ENCODE peak calls at places on chromosomes 13 and 19, in five cellular contexts. D, J, L, K and I are unnamed samples.

GRCh38 chr19:41616785-41617621 is 9.9 kb downstream of the CEACAM4 start:
- DNase-seq in J (no peak), L (no peak), K (no peak), D (peak), I (no peak)

GRCh38 chr13:87052731-87053130 is 618.4 kb upstream of the SLITRK5 start:
- DNase-seq in J (no peak), K (no peak), D (no peak), L (no peak), I (no peak)

GRCh38 chr13:76848596-76848995 is 37.6 kb downstream of the KCTD12 start:
- DNase-seq in L (no peak), J (no peak), K (peak), D (no peak), I (no peak)

GRCh38 chr19:17687857-17688784 is at the start of gene UNC13A:
- DNase-seq in K (no peak), J (no peak), D (peak), L (peak), I (peak)

GRCh38 chr19:41355802-41356201 is 2.1 kb upstream of the TGFB1 start:
- DNase-seq in K (no peak), J (no peak), D (no peak), L (peak), I (no peak)

GRCh38 chr13:37023871-37024270 is 23.3 kb downstream of the EXOSC8 start:
- DNase-seq in K (no peak), D (no peak), L (no peak), J (no peak), I (no peak)

GRCh38 chr13:45178349-45179142 is 22.3 kb downstream of the KCTD4 start:
- DNase-seq in L (no peak), J (no peak), K (no peak), D (no peak), I (no peak)

GRCh38 chr13:98349731-98350305 is 172.7 kb upstream of the RNF113B start:
- DNase-seq in K (no peak), J (no peak), L (peak), D (peak), I (no peak)

GRCh38 chr13:99382428-99383133 is 75.4 kb upstream of the GPR183 start:
- DNase-seq in J (no peak), L (no peak), K (no peak), D (no peak), I (no peak)

GRCh38 chr13:76667551-76667950 is 218.7 kb downstream of the KCTD12 start:
- DNase-seq in L (peak), J (no peak), K (no peak), D (no peak), I (no peak)

GRCh38 chr13:75492389-75492788 is 10.4 kb upstream of the TBC1D4 start:
- DNase-seq in D (no peak), L (no peak), J (no peak), K (no peak), I (no peak)

GRCh38 chr19:47595937-47596336 is 13.0 kb upstream of the BICRA start:
- DNase-seq in K (no peak), J (no peak), L (no peak), D (no peak), I (no peak)

GRCh38 chr19:35266149-35266903 is 2.4 kb upstream of the USF2 start:
- DNase-seq in J (no peak), D (no peak), L (no peak), K (no peak), I (no peak)

GRCh38 chr19:15288146-15288963 is 44.0 kb downstream of the BRD4 start:
- DNase-seq in J (no peak), L (peak), K (no peak), D (no peak), I (no peak)

GRCh38 chr13:76884167-76884566 is 2.0 kb downstream of the KCTD12 start:
- DNase-seq in K (no peak), J (no peak), L (no peak), D (peak), I (no peak)

GRCh38 chr19:18796239-18796638 is 5.1 kb upstream of the COMP start:
- DNase-seq in L (no peak), J (no peak), K (no peak), D (no peak), I (no peak)

DNA sequence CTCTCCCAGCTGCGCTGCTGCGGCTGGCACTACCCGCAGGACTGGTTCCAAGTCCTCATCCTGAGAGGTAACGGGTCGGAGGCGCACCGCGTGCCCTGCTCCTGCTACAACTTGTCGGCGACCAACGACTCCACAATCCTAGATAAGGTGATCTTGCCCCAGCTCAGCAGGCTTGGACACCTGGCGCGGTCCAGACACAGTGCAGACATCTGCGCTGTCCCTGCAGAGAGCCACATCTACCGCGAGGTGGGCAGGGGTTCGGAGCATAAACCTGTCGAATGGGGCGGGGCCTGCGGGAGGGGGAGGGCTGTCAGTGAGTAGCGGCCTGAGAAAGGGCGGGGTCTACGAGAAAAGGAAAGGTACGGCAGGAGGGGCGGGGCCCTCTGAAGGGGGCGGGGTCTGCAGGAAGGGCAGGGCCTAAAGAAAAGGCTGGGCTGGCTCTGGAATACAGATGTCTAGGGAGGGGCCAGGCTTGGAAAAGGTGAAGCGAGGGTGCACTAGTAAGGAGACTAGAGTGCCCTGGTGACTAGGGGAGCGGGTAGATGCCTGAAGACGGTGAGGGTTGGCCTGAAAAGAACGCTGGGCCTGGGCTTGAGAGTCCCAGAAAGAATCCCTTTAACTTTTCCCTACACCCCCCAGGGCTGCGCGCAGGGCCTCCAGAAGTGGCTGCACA is 3.6 kb downstream of the CD37 start:
- DNase-seq in J (peak), L (peak), D (peak), K (peak), I (no peak)
- TF ChIP-seq POLR2AphosphoS5 in J (no peak), L (no peak), D (peak), K (no peak), I (no peak)

DNA sequence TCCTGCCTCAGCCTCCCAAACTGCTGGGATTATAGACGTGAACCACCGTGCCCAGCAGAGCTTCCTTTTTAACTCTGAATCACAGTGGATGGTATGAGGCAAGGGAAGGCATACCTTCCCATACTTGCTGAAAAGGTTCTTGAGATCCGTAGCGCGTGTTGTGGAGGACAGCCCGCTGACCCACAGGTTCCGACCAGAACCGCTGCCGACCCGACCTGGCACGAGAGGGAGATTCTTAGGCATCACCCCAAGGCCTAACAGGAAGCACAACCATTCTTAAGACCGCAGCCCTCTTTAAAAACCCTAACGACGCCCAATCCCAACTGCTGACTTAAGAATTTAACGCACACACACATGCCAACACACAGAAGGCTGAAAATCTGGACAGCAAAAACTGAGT is 12.7 kb downstream of the SAFB2 start:
- DNase-seq in L (no peak), D (no peak), J (no peak), K (no peak), I (no peak)
- TF ChIP-seq POLR2AphosphoS5 in L (no peak), D (no peak), J (no peak), K (no peak), I (no peak)

GRCh38 chr19:13859361-13859880 is 17.5 kb upstream of the NANOS3 start:
- DNase-seq in J (no peak), L (peak), K (no peak), D (no peak), I (no peak)
- TF ChIP-seq POLR2AphosphoS5 in J (no peak), L (no peak), K (no peak), D (no peak), I (no peak)

GRCh38 chr13:113273856-113274590 is 23.0 kb upstream of the LAMP1 start:
- DNase-seq in J (no peak), K (no peak), L (no peak), D (no peak), I (no peak)
- TF ChIP-seq POLR2AphosphoS5 in J (no peak), K (no peak), L (no peak), D (no peak), I (no peak)

GRCh38 chr13:26695360-26695705 is 65.3 kb downstream of the GPR12 start:
- DNase-seq in K (no peak), L (no peak), D (no peak), J (no peak), I (no peak)
- TF ChIP-seq POLR2AphosphoS5 in K (no peak), L (no peak), D (no peak), J (no peak), I (no peak)